ENCODE peak calls at places on chromosomes 3 and 15, in five cellular contexts. S, V, W, M and H are unnamed samples.

GRCh38 chr15:33587773-33588172 is 277.0 kb downstream of the RYR3 start:
- DNase-seq in S (no peak), V (no peak), W (no peak), M (no peak), H (no peak)

GRCh38 chr15:44726136-44726535 is 10.2 kb upstream of the TRIM69 start:
- DNase-seq in S (no peak), V (no peak), W (no peak), M (no peak), H (no peak)

GRCh38 chr3:188807002-188807401 is 364.8 kb upstream of the TPRG1 start:
- DNase-seq in S (no peak), V (no peak), W (no peak), M (no peak), H (no peak)

GRCh38 chr3:27500051-27500450 is 15.9 kb upstream of the SLC4A7 start:
- DNase-seq in S (no peak), V (no peak), W (no peak), M (no peak), H (no peak)

GRCh38 chr15:95902606-95903005 is 427.9 kb upstream of the NR2F2 start:
- DNase-seq in S (no peak), V (no peak), W (no peak), M (no peak), H (no peak)

GRCh38 chr15:96341465-96342142 is 11.1 kb downstream of the NR2F2 start:
- DNase-seq in S (no peak), V (no peak), W (no peak), M (peak), H (no peak)

GRCh38 chr15:100914876-100915275 is 4.3 kb upstream of the LRRK1 start:
- DNase-seq in S (no peak), V (no peak), W (no peak), M (peak), H (no peak)

GRCh38 chr15:76340802-76341365 is 4.3 kb downstream of the ISL2 start:
- DNase-seq in S (no peak), V (no peak), W (no peak), M (peak), H (peak)

GRCh38 chr3:130692455-130692854 is 54.2 kb downstream of the PIK3R4 start:
- DNase-seq in S (no peak), V (no peak), W (no peak), M (no peak), H (no peak)

GRCh38 chr3:171841620-171842000 is 1.5 kb upstream of the TMEM212 start:
- DNase-seq in S (peak), V (no peak), W (no peak), M (no peak), H (no peak)

GRCh38 chr3:116425126-116425525 is 20.2 kb downstream of the LSAMP start:
- DNase-seq in S (peak), V (no peak), W (no peak), M (no peak), H (no peak)

GRCh38 chr3:30511524-30512278 is 94.7 kb upstream of the TGFBR2 start:
- DNase-seq in S (peak), V (no peak), W (no peak), M (no peak), H (no peak)

GRCh38 chr3:162082516-162082915 is 585.9 kb downstream of the OTOL1 start:
- DNase-seq in S (no peak), V (no peak), W (no peak), M (no peak), H (no peak)

GRCh38 chr3:30681276-30682211 is 75.1 kb downstream of the TGFBR2 start:
- DNase-seq in S (no peak), V (no peak), W (no peak), M (no peak), H (no peak)

GRCh38 chr3:101867521-101867920 is 18.2 kb downstream of the NFKBIZ start:
- DNase-seq in S (no peak), V (no peak), W (no peak), M (no peak), H (no peak)

GRCh38 chr3:161263057-161263456 is 41.9 kb downstream of the NMD3 start:
- DNase-seq in S (no peak), V (no peak), W (no peak), M (no peak), H (no peak)

GRCh38 chr3:58466899-58467563 is 24.9 kb upstream of the KCTD6 start:
- DNase-seq in S (no peak), V (no peak), W (no peak), M (no peak), H (no peak)

GRCh38 chr15:57752426-57752825 is 45.9 kb downstream of the POLR2M start:
- DNase-seq in S (no peak), V (no peak), W (no peak), M (no peak), H (no peak)

GRCh38 chr3:66041116-66041515 is 2.4 kb upstream of the MAGI1 start:
- DNase-seq in S (no peak), V (no peak), W (no peak), M (no peak), H (no peak)

GRCh38 chr3:147471741-147472140 is 62.6 kb downstream of the ZIC1 start:
- DNase-seq in S (no peak), V (no peak), W (no peak), M (no peak), H (no peak)

GRCh38 chr15:72803006-72803405 is 19.4 kb upstream of the ADPGK start:
- DNase-seq in S (no peak), V (no peak), W (no peak), M (no peak), H (no peak)

GRCh38 chr15:73996267-73996666 is 1.8 kb downstream of the PML start:
- DNase-seq in S (no peak), V (peak), W (no peak), M (no peak), H (no peak)

GRCh38 chr15:73993211-73993994 is 1.1 kb upstream of the PML start:
- DNase-seq in S (no peak), V (no peak), W (no peak), M (no peak), H (no peak)

GRCh38 chr15:73994912-73995622 is 551 bp downstream of the PML start:
- DNase-seq in S (no peak), V (peak), W (no peak), M (no peak), H (no peak)

GRCh38 chr15:73992594-73992898 is 451 bp upstream of the STOML1 start:
- DNase-seq in S (no peak), V (no peak), W (no peak), M (no peak), H (no peak)

DNA sequence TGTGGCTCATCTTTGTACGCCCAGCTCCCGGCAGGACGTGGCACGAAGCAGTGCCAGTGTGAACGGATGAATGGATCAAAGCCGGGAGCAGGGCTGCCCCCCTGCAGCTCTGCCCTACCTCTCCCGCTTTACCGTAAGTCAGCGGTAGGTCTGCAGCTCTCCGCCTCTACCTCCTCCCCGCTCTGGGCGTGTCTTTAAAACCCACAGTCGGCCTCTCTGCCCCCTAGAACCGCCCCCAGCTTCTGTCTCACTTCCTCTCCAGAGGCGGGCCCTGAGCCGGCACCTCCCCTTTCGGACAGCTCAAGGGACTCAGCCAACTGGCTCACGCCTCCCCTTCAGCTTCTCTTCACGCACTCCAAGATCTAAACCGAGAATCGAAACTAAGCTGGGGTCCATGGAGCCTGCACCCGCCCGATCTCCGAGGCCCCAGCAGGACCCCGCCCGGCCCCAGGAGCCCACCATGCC is at the start of gene PML:
- DNase-seq in S (peak), V (peak), W (peak), M (peak), H (peak)
- TF ChIP-seq POLR2A in S (peak), V (peak), W (peak), M (no peak), H (peak)

GRCh38 chr15:52789008-52789600 is 1.0 kb downstream of the ONECUT1 start:
- DNase-seq in S (no peak), V (no peak), W (no peak), M (peak), H (no peak)

GRCh38 chr15:52789601-52790165 is 453 bp downstream of the ONECUT1 start:
- DNase-seq in S (no peak), V (no peak), W (no peak), M (peak), H (no peak)

GRCh38 chr15:52791776-52792175 is 1.6 kb upstream of the ONECUT1 start:
- DNase-seq in S (no peak), V (no peak), W (no peak), M (no peak), H (no peak)

GRCh38 chr15:52790166-52790708 is at the start of gene ONECUT1:
- DNase-seq in S (peak), V (peak), W (no peak), M (peak), H (peak)

DNA sequence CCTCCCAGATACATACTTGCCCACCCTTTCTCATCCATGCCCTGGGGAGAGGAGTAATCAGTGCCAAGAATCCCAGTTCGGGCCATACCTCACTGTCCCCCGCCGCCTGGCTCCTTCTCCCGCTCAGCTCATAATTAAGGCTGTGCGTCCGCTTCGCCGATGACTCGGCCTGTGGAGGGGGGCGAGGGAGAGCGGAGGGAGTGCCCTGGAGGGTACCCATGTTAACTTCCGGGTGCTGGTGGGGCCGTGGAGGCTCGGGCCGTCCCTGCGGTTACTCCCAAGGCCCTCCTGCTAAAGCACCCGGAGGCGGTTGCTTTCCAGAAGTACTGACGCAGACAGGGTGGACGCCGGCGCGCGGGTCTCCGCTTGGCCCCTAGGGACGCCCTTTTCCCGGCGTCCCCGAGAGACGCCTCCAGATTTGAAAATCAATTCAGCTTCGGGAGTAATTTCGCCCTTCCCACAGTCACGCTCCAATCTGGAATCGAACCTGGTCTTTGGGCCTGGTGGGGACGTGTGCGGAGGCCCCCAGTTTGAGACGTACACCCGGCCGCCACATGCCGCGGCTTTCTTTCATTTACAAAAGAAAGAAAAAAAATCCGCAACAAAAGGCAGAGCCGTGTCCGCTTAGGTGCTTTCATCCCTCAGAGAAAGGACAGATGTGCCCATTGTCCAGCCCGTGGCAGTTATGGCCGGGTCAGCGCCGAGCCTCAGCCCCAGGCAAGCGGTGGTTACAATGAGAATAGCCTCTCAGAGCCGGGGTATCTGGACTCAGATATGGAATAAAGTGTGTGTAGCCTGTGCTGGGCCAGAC is 1.0 kb upstream of the ONECUT1 start:
- DNase-seq in S (no peak), V (no peak), W (no peak), M (peak), H (no peak)
- TF ChIP-seq TAF1 in S (no peak), V (no peak), W (no peak), M (no peak), H (no peak)

DNA sequence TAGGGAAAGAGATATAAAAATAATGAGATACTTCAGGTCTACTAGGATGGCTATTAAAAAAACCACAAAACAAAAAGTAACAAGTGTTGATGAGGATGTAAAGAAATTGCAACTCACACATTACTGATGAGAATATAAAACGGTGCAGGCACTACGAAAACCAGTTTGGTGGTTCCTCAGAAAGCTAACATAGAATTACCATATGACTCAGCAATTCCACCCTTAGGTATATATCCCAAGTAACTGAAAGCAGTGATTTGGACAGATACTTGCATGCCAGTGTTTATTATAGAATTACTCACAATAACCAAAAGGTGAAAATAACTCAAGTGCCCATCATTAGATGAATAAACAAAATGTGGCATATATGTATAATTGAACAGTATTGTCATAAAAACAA is 87.5 kb upstream of the MELTF start:
- DNase-seq in S (no peak), V (no peak), W (peak), M (no peak), H (no peak)
- TF ChIP-seq POLR2A in S (no peak), V (no peak), W (no peak), M (no peak), H (no peak)

DNA sequence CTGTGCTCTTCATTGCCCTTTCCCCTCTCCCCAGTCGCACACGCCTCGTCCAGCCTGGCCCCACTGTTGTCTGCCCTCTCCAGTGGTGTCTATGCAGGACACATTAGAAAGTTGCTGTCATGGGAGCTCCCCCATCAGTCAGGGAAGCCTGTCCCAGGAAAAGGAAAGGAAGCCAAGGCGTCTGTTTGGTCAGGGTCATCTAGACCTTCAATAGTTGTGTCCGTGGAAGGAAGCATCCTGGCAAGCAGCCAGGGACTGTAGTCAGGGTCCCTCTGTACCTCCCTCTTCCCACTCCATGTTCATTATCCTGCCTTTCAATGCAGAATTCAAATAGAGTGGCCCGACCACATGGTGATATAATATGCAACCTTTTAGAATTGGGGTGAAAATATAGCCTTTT is 60.7 kb upstream of the RAB6B start:
- DNase-seq in S (no peak), V (no peak), W (no peak), M (no peak), H (no peak)
- TF ChIP-seq TAF1 in S (no peak), V (no peak), W (no peak), M (no peak), H (no peak)